ENCODE peak calls at places on chromosomes 7 and 10, in five cellular contexts. Y, D, E, V and Q are unnamed samples.

GRCh38 chr7:130831817-130832481 is 97.9 kb upstream of the KLF14 start:
- DNase-seq in V (peak), D (no peak), Y (peak), E (peak), Q (no peak)

GRCh38 chr10:95513941-95514392 is 47.2 kb downstream of the SORBS1 start:
- DNase-seq in D (no peak), V (peak), E (peak), Y (no peak), Q (no peak)

GRCh38 chr7:7812112-7812511 is 93.7 kb upstream of the RPA3 start:
- DNase-seq in D (no peak), V (no peak), Y (no peak), E (peak), Q (no peak)

GRCh38 chr7:44246396-44247113 is 45.8 kb downstream of the YKT6 start:
- DNase-seq in Y (no peak), E (no peak), V (no peak), D (no peak), Q (no peak)

GRCh38 chr7:155862088-155862487 is 49.8 kb upstream of the SHH start:
- DNase-seq in V (no peak), Y (no peak), E (no peak), D (no peak), Q (no peak)

GRCh38 chr10:96998329-96998888 is 166.3 kb downstream of the LCOR start:
- DNase-seq in E (peak), Y (no peak), D (peak), V (peak), Q (no peak)

GRCh38 chr10:59432207-59432900 is 70.0 kb upstream of the FAM13C start:
- DNase-seq in Y (no peak), D (no peak), E (peak), V (peak), Q (no peak)

GRCh38 chr10:119742988-119743646 is 17.3 kb downstream of the INPP5F start:
- DNase-seq in Y (no peak), E (peak), V (no peak), D (no peak), Q (no peak)

GRCh38 chr10:12526311-12526710 is 177.0 kb downstream of the CAMK1D start:
- DNase-seq in V (no peak), Y (no peak), E (no peak), D (no peak), Q (no peak)

GRCh38 chr10:96632974-96633373 is 46.2 kb upstream of the TM9SF3 start:
- DNase-seq in E (no peak), Y (no peak), D (no peak), V (no peak), Q (no peak)

GRCh38 chr7:94633025-94633341 is 22.9 kb downstream of the SGCE start:
- DNase-seq in V (no peak), E (no peak), D (no peak), Y (no peak), Q (no peak)